ENCODE peak calls at places on chromosomes 13 and 19, in eight cellular contexts. G is H54; E is K562; H is mesenchymal stem cell; S is ascending aorta; D is smooth muscle cell of the brain vasculature; B is C1 segment of cervical spinal cord; R is activated CD4-positive, alpha-beta T cell treated with anti-CD3 and anti-CD28 coated beads for 48 hours. C is an unnamed sample.

GRCh38 chr13:29911781-29912478 is 61.5 kb upstream of the UBL3 start:
- DNase-seq in H (no peak), G (no peak), R (no peak), S (no peak), B (no peak), E (no peak), D (no peak), C (no peak)

GRCh38 chr19:4337906-4338440 is 654 bp downstream of the STAP2 start:
- DNase-seq in E (peak), H (peak), B (no peak), R (no peak), S (no peak), D (no peak), G (no peak), C (no peak)

GRCh38 chr19:52991484-52991883 is 22.2 kb upstream of the ERVV-1 start:
- DNase-seq in H (peak), G (peak), S (no peak), B (no peak), D (no peak), R (no peak), E (no peak), C (no peak)

GRCh38 chr19:50223439-50223716 is 20.0 kb downstream of the MYH14 start:
- DNase-seq in G (no peak), S (no peak), H (no peak), B (no peak), R (no peak), D (no peak), E (no peak), C (no peak)

GRCh38 chr19:17530586-17530985 is 19.1 kb downstream of the PGLS start:
- DNase-seq in G (no peak), E (no peak), S (no peak), B (no peak), H (no peak), D (no peak), R (no peak), C (no peak)

GRCh38 chr19:10454267-10454666 is 33.9 kb downstream of the PDE4A start:
- DNase-seq in S (no peak), H (peak), R (no peak), B (no peak), G (no peak), D (no peak), E (peak), C (peak)

GRCh38 chr13:94569615-94570014 is 26.3 kb downstream of the TGDS start:
- DNase-seq in B (no peak), R (no peak), G (no peak), H (no peak), E (no peak), S (no peak), D (no peak), C (no peak)

GRCh38 chr13:91085127-91085526 is 262.4 kb upstream of the MIR17HG start:
- DNase-seq in B (no peak), S (no peak), R (no peak), E (peak), G (no peak), H (no peak), D (no peak), C (no peak)

GRCh38 chr13:94860981-94861407 is 148.6 kb upstream of the SOX21 start:
- DNase-seq in D (no peak), H (peak), E (no peak), G (peak), S (no peak), B (no peak), R (no peak), C (no peak)

GRCh38 chr19:15147090-15147489 is 39.9 kb downstream of the SYDE1 start:
- DNase-seq in R (no peak), S (no peak), E (no peak), H (no peak), B (no peak), D (no peak), G (no peak), C (no peak)

GRCh38 chr13:27587083-27587482 is 33.2 kb downstream of the LNX2 start:
- DNase-seq in H (no peak), R (no peak), B (no peak), E (no peak), G (no peak), D (no peak), S (no peak), C (no peak)

GRCh38 chr19:52270266-52270885 is 989 bp downstream of the ZNF766 start:
- DNase-seq in S (no peak), D (no peak), R (peak), H (no peak), E (no peak), B (no peak), G (peak), C (peak)

GRCh38 chr19:53872762-53873161 is 5.1 kb downstream of the MYADM start:
- DNase-seq in S (no peak), B (no peak), G (no peak), D (no peak), E (no peak), R (no peak), H (peak), C (no peak)

GRCh38 chr19:8445488-8446001 is 770 bp downstream of the HNRNPM start:
- DNase-seq in S (peak), B (no peak), R (peak), E (peak), H (peak), G (peak), D (no peak), C (peak)

GRCh38 chr19:17468302-17469091 is 1.8 kb upstream of the SLC27A1 start:
- DNase-seq in E (no peak), S (peak), R (no peak), B (no peak), G (no peak), D (no peak), H (no peak), C (no peak)

C was measured in NCI-H1105.